ENCODE peak calls at places on chromosome 6, in eight cellular contexts. F, M, U, Q, R, B, W and N are unnamed samples.

GRCh38 chr6:26360451-26361416 is 4.3 kb upstream of the BTN3A2 start:
- DNase-seq in F (no peak), Q (no peak), U (no peak), W (no peak), R (no peak), M (peak), B (no peak), N (no peak)

GRCh38 chr6:6407061-6407723 is 86.7 kb upstream of the F13A1 start:
- DNase-seq in B (no peak), W (no peak), Q (no peak), U (no peak), F (no peak), R (peak), M (no peak), N (no peak)

GRCh38 chr6:1088441-1089001 is 223.4 kb upstream of the FOXQ1 start:
- DNase-seq in W (no peak), U (no peak), Q (no peak), M (peak), B (no peak), R (no peak), F (no peak), N (no peak)

GRCh38 chr6:131946404-131946991 is 4.7 kb downstream of the CCN2 start:
- DNase-seq in R (no peak), B (peak), F (no peak), Q (no peak), W (no peak), M (no peak), U (no peak), N (no peak)

GRCh38 chr6:119349041-119349340 is 570 bp downstream of the MAN1A1 start:
- DNase-seq in R (no peak), M (no peak), F (peak), W (no peak), B (no peak), U (peak), Q (no peak), N (no peak)

GRCh38 chr6:89146748-89147715 is 1.2 kb downstream of the PM20D2 start:
- DNase-seq in M (no peak), Q (no peak), F (no peak), W (no peak), B (peak), R (no peak), U (no peak), N (no peak)

GRCh38 chr6:170292778-170293164 is 1.9 kb upstream of the DLL1 start:
- DNase-seq in W (peak), M (no peak), U (no peak), R (no peak), Q (peak), B (no peak), F (peak), N (no peak)

GRCh38 chr6:67880939-67881705 is 754.0 kb upstream of the ADGRB3 start:
- DNase-seq in B (no peak), W (peak), F (no peak), U (no peak), R (no peak), Q (no peak), M (no peak), N (no peak)

GRCh38 chr6:149211046-149211571 is 106.4 kb upstream of the TAB2 start:
- DNase-seq in R (no peak), B (peak), M (no peak), U (no peak), F (no peak), Q (no peak), W (no peak), N (no peak)

GRCh38 chr6:105834548-105834947 is 251.6 kb upstream of the PRDM1 start:
- DNase-seq in Q (no peak), M (no peak), U (no peak), F (no peak), W (no peak), R (no peak), B (no peak), N (no peak)

GRCh38 chr6:35050988-35051330 is 90.2 kb downstream of the TCP11 start:
- DNase-seq in W (no peak), F (no peak), M (no peak), B (no peak), U (no peak), Q (peak), R (no peak), N (peak)

GRCh38 chr6:9520417-9521151 is 894.3 kb downstream of the TFAP2A start:
- DNase-seq in B (no peak), R (peak), F (no peak), W (no peak), Q (no peak), U (no peak), M (no peak), N (no peak)

GRCh38 chr6:160348209-160348551 is at the start of gene SLC22A3:
- DNase-seq in M (peak), Q (peak), U (peak), F (peak), B (no peak), W (no peak), R (no peak), N (no peak)

GRCh38 chr6:134805163-134805562 is 144.7 kb downstream of the ALDH8A1 start:
- DNase-seq in U (no peak), M (no peak), Q (no peak), B (no peak), R (no peak), W (no peak), F (peak), N (no peak)

GRCh38 chr6:134875367-134875766 is 74.5 kb downstream of the ALDH8A1 start:
- DNase-seq in M (no peak), U (no peak), F (no peak), B (no peak), R (no peak), Q (no peak), W (no peak), N (no peak)

GRCh38 chr6:68718379-68719073 is 83.4 kb downstream of the ADGRB3 start:
- DNase-seq in F (no peak), M (no peak), U (no peak), Q (no peak), R (no peak), B (no peak), W (no peak), N (no peak)

GRCh38 chr6:5435449-5435848 is 174.1 kb downstream of the FARS2 start:
- DNase-seq in B (no peak), W (no peak), R (no peak), F (no peak), U (no peak), Q (no peak), M (no peak), N (no peak)

GRCh38 chr6:117930645-117931044 is 23.6 kb downstream of the SLC35F1 start:
- DNase-seq in M (no peak), B (no peak), W (no peak), U (no peak), Q (no peak), R (no peak), F (no peak), N (no peak)

GRCh38 chr6:33404884-33405283 is 5.9 kb upstream of the PHF1 start:
- DNase-seq in B (no peak), M (no peak), U (no peak), F (no peak), R (no peak), W (no peak), Q (no peak), N (no peak)

GRCh38 chr6:33406161-33406560 is 4.7 kb upstream of the PHF1 start:
- DNase-seq in M (no peak), Q (no peak), R (no peak), U (no peak), F (no peak), B (no peak), W (no peak), N (no peak)

GRCh38 chr6:33410050-33410710 is 634 bp upstream of the PHF1 start:
- DNase-seq in M (peak), Q (peak), U (peak), B (peak), R (peak), W (peak), F (peak), N (peak)

GRCh38 chr6:33405541-33405940 is 5.3 kb upstream of the PHF1 start:
- DNase-seq in R (no peak), Q (no peak), U (no peak), F (no peak), B (no peak), M (no peak), W (no peak), N (no peak)

GRCh38 chr6:33407132-33407718 is 3.6 kb upstream of the PHF1 start:
- DNase-seq in M (no peak), R (no peak), Q (no peak), U (no peak), F (no peak), B (peak), W (no peak), N (no peak)
- H3K4me3 ChIP-seq in M (no peak), R (no peak), Q (no peak), U (no peak), F (no peak), B (no peak), W (no peak), N (no peak)

GRCh38 chr6:156146891-156147290 is 630.3 kb upstream of the ARID1B start:
- DNase-seq in W (no peak), R (no peak), F (no peak), B (no peak), U (no peak), M (no peak), Q (no peak), N (no peak)
- TF ChIP-seq EP300 in W (no peak), R (no peak), F (no peak), B (no peak), U (no peak), M (no peak), Q (no peak), N (no peak)

DNA sequence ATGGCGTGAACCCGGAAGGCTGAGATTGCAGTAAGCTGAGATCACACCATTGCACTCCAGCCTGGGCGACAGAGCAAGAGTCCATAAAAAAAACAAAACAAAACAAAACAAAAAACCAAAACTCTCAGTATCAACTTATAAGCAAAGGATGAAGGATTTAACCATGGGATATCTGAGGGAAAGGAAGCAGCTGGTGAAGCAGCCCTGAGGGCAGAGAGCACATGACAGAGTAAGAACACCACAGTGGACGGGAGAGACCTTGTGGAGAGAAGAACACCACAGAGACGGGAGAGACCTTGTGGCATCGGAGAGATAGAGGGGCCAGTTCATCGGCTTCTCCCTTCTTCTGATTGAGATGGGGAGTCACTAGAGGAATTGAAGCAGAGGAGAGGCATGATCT is 697.2 kb downstream of the HDGFL1 start:
- DNase-seq in U (no peak), B (no peak), W (no peak), R (no peak), M (no peak), F (no peak), Q (no peak), N (no peak)
- TF ChIP-seq POLR2AphosphoS5 in U (no peak), B (no peak), W (no peak), R (no peak), M (no peak), F (no peak), Q (no peak), N (no peak)

GRCh38 chr6:111605100-111605748 is 454 bp downstream of the TRAF3IP2 start:
- DNase-seq in F (no peak), Q (peak), R (no peak), U (peak), B (no peak), W (peak), M (peak), N (peak)

GRCh38 chr6:111604259-111605099 is 1.2 kb downstream of the TRAF3IP2 start:
- DNase-seq in W (no peak), U (peak), M (peak), Q (peak), B (no peak), R (no peak), F (no peak), N (peak)

GRCh38 chr6:111606620-111607115 is 990 bp upstream of the TRAF3IP2 start:
- DNase-seq in B (no peak), W (no peak), U (no peak), F (no peak), M (no peak), R (no peak), Q (no peak), N (peak)

GRCh38 chr6:111609827-111610526 is 4.3 kb upstream of the TRAF3IP2 start:
- DNase-seq in M (no peak), Q (no peak), R (no peak), F (no peak), W (no peak), U (no peak), B (no peak), N (peak)

GRCh38 chr6:111607279-111607678 is 1.6 kb upstream of the TRAF3IP2 start:
- DNase-seq in R (no peak), W (no peak), M (no peak), B (no peak), Q (no peak), F (no peak), U (no peak), N (no peak)
- H3K4me3 ChIP-seq in R (no peak), W (no peak), M (no peak), B (no peak), Q (no peak), F (no peak), U (no peak), N (no peak)